ENCODE peak calls at places on chromosomes 3 and 15, in six cellular contexts. C is T-helper 2 cell; G is nucleus accumbens; K is nephron progenitor cell; B is activated CD4-positive, alpha-beta T cell treated with anti-CD3 and anti-CD28 coated beads for 36 hours; Q is activated naive CD8-positive, alpha-beta T cell treated with anti-CD3 and anti-CD28 coated beads for 36 hours. I is an unnamed sample.

GRCh38 chr3:195129644-195130492 is 141.1 kb downstream of the XXYLT1 start:
- DNase-seq in C (no peak), G (no peak), K (no peak), B (peak), Q (peak), I (peak)

GRCh38 chr15:64455951-64456350 is 4.4 kb upstream of the ZNF609 start:
- DNase-seq in C (no peak), G (no peak), K (no peak), B (no peak), Q (no peak), I (no peak)

GRCh38 chr3:31225923-31226322 is 306.8 kb upstream of the STT3B start:
- DNase-seq in C (no peak), G (no peak), K (no peak), B (no peak), Q (no peak), I (no peak)

GRCh38 chr3:127732879-127733350 is 60.2 kb downstream of the ABTB1 start:
- DNase-seq in C (no peak), G (no peak), K (no peak), B (no peak), Q (no peak), I (no peak)

GRCh38 chr3:58577269-58577821 is at the start of gene FAM107A:
- DNase-seq in C (no peak), G (no peak), K (no peak), B (no peak), Q (no peak), I (no peak)

GRCh38 chr15:75346796-75347221 is at the start of gene NEIL1:
- DNase-seq in C (no peak), G (no peak), K (no peak), B (no peak), Q (no peak), I (no peak)

GRCh38 chr3:152870027-152870426 is 35.1 kb downstream of the P2RY1 start:
- DNase-seq in C (no peak), G (no peak), K (no peak), B (no peak), Q (no peak), I (peak)

GRCh38 chr15:33565099-33565498 is 254.3 kb downstream of the RYR3 start:
- DNase-seq in C (no peak), G (no peak), K (no peak), B (no peak), Q (no peak), I (peak)

GRCh38 chr3:120469440-120470415 is 18.9 kb upstream of the FSTL1 start:
- DNase-seq in C (no peak), G (no peak), K (no peak), B (no peak), Q (no peak), I (no peak)

GRCh38 chr15:98625614-98626013 is 22.7 kb upstream of the IGF1R start:
- DNase-seq in C (no peak), G (no peak), K (no peak), B (no peak), Q (no peak), I (no peak)

GRCh38 chr3:10299679-10300078 is 6.9 kb upstream of the GHRL start:
- DNase-seq in C (no peak), G (no peak), K (no peak), B (no peak), Q (no peak), I (no peak)

GRCh38 chr15:49675051-49675450 is 54.2 kb downstream of the DTWD1 start:
- DNase-seq in C (no peak), G (no peak), K (no peak), B (no peak), Q (no peak), I (peak)

GRCh38 chr15:50939911-50940310 is 31.4 kb downstream of the AP4E1 start:
- DNase-seq in C (no peak), G (no peak), K (no peak), B (no peak), Q (no peak), I (no peak)

GRCh38 chr15:74967670-74968069 is 11.1 kb upstream of the RPP25 start:
- DNase-seq in C (no peak), G (no peak), K (no peak), B (no peak), Q (no peak), I (no peak)

GRCh38 chr15:89122532-89123525 is 34.6 kb downstream of the ABHD2 start:
- DNase-seq in C (no peak), G (no peak), K (no peak), B (no peak), Q (no peak), I (peak)

GRCh38 chr3:196081834-196082470 is at the start of gene TFRC:
- DNase-seq in C (peak), G (peak), K (peak), B (peak), Q (peak), I (peak)

GRCh38 chr15:87828608-87829007 is 427.9 kb downstream of the NTRK3 start:
- DNase-seq in C (no peak), G (no peak), K (no peak), B (no peak), Q (no peak), I (no peak)

GRCh38 chr15:43879386-43880355 is 52.9 kb downstream of the WDR76 start:
- DNase-seq in C (no peak), G (no peak), K (no peak), B (no peak), Q (no peak), I (no peak)

GRCh38 chr3:4627651-4628375 is 134.7 kb downstream of the ITPR1 start:
- DNase-seq in C (no peak), G (no peak), K (no peak), B (no peak), Q (no peak), I (no peak)

GRCh38 chr3:127671523-127672428 is 976 bp upstream of the ABTB1 start:
- DNase-seq in C (no peak), G (no peak), K (no peak), B (peak), Q (peak), I (no peak)

GRCh38 chr3:64149886-64150285 is 75.4 kb downstream of the PRICKLE2 start:
- DNase-seq in C (no peak), G (no peak), K (no peak), B (no peak), Q (no peak), I (no peak)

GRCh38 chr3:99111235-99111634 is 209.7 kb upstream of the DCBLD2 start:
- DNase-seq in C (no peak), G (no peak), K (no peak), B (no peak), Q (no peak), I (peak)

GRCh38 chr15:89656116-89656815 is 999 bp upstream of the KIF7 start:
- DNase-seq in C (no peak), G (no peak), K (no peak), B (no peak), Q (no peak), I (no peak)

GRCh38 chr3:188061133-188061532 is 92.8 kb upstream of the LPP start:
- DNase-seq in C (no peak), G (no peak), K (no peak), B (peak), Q (peak), I (peak)

GRCh38 chr3:57805674-57806073 is 49.6 kb downstream of the SLMAP start:
- DNase-seq in C (no peak), G (no peak), K (no peak), B (peak), Q (no peak), I (peak)

GRCh38 chr15:93028111-93028631 is 60.8 kb downstream of the RGMA start:
- DNase-seq in C (no peak), G (no peak), K (no peak), B (no peak), Q (no peak), I (no peak)

GRCh38 chr15:33242669-33243191 is 48.2 kb upstream of the FMN1 start:
- DNase-seq in C (no peak), G (no peak), K (no peak), B (no peak), Q (no peak), I (peak)

GRCh38 chr15:45251888-45252287 is at the start of gene SLC28A2:
- DNase-seq in C (no peak), G (no peak), K (no peak), B (no peak), Q (no peak), I (no peak)